ENCODE peak calls at places on chromosome 17, in nine cellular contexts. O is activated CD8-positive, alpha-beta memory T cell treated with anti-CD3 and anti-CD28 coated beads for 1 hour; X is NCI-H524; S is hepatic stellate cell; K is left colon; J is left cardiac atrium; N is stimulated activated CD4-positive, alpha-beta T cell treated with anti-CD3 and anti-CD28 coated beads, Interleukin-1b, Interleukin-23, amount 100 ng/mL, for 24 hours; R is AG04450; C is neural crest cell. Z is an unnamed sample.

GRCh38 chr17:39534768-39535405 is 72.8 kb downstream of the NEUROD2 start:
- DNase-seq in R (no peak), N (no peak), S (no peak), K (no peak), J (no peak), C (no peak), X (no peak), O (no peak), Z (no peak)

GRCh38 chr17:2331303-2331702 is 5.0 kb downstream of the TSR1 start:
- DNase-seq in J (no peak), O (no peak), S (no peak), K (no peak), N (no peak), X (no peak), R (no peak), C (no peak), Z (no peak)

GRCh38 chr17:57965521-57966160 is 10.4 kb upstream of the CUEDC1 start:
- DNase-seq in N (no peak), K (no peak), C (no peak), X (no peak), R (no peak), O (no peak), S (no peak), J (no peak), Z (no peak)

GRCh38 chr17:6796887-6797490 is 21.0 kb downstream of the FBXO39 start:
- DNase-seq in N (no peak), O (no peak), R (no peak), C (no peak), S (no peak), X (no peak), J (no peak), K (no peak), Z (peak; percentile 27)

GRCh38 chr17:42081516-42082129 is 16.6 kb downstream of the ZNF385C start:
- DNase-seq in O (no peak), J (no peak), R (no peak), S (no peak), C (no peak), X (no peak), K (no peak), N (no peak), Z (no peak)

GRCh38 chr17:65095465-65095864 is 38.9 kb upstream of the GNA13 start:
- DNase-seq in R (no peak), N (no peak), S (no peak), K (no peak), X (no peak), J (no peak), C (no peak), O (no peak), Z (no peak)

GRCh38 chr17:1997587-1998425 is 27.3 kb downstream of the RTN4RL1 start:
- DNase-seq in C (peak; percentile 43), R (no peak), X (no peak), N (no peak), S (no peak), K (peak; percentile 63), O (no peak), J (no peak), Z (no peak)

GRCh38 chr17:17384961-17385360 is 81.8 kb downstream of the NT5M start:
- DNase-seq in R (no peak), J (no peak), K (no peak), N (no peak), X (no peak), C (no peak), S (no peak), O (no peak), Z (no peak)

GRCh38 chr17:44190496-44190895 is 3.7 kb downstream of the TMUB2 start:
- DNase-seq in X (no peak), J (no peak), R (no peak), S (no peak), K (no peak), C (no peak), O (no peak), N (no peak), Z (no peak)

GRCh38 chr17:34347063-34347462 is 9.2 kb upstream of the CCL13 start:
- DNase-seq in N (no peak), K (no peak), R (no peak), S (no peak), C (no peak), O (no peak), J (no peak), X (no peak), Z (no peak)

Z was measured in AG08395.